ENCODE peak calls at places on chromosomes 6 and 20, in nine cellular contexts. M is fibroblast of gingiva, V is NCI-H2081, Y is K562, P is ovary, D is AG09309, I is OCI-LY7, E is tibial artery, O is IMR-90. X is an unnamed sample.
A peak's percentile ranks its signal among the peaks of the same experiment; 100 is the strongest.

GRCh38 chr6:37172991-37173572 is 3.1 kb downstream of the PIM1 start:
- DNase-seq in M (no peak), V (no peak), Y (peak; percentile 57), P (no peak), D (no peak), I (no peak), E (no peak), O (no peak), X (no peak)

GRCh38 chr20:10603971-10604864 is 69.6 kb downstream of the JAG1 start:
- DNase-seq in M (peak; percentile 92), V (no peak), Y (no peak), P (peak; percentile 22), D (peak; percentile 77), I (no peak), E (peak; percentile 87), O (peak; percentile 94), X (no peak)

GRCh38 chr20:610130-611046 is at the start of gene TCF15:
- DNase-seq in M (no peak), V (peak; percentile 75), Y (peak; percentile 83), P (no peak), D (no peak), I (no peak), E (no peak), O (no peak), X (no peak)

GRCh38 chr6:144341831-144342527 is 56.8 kb downstream of the UTRN start:
- DNase-seq in M (peak; percentile 24), V (no peak), Y (peak; percentile 31), P (no peak), D (no peak), I (no peak), E (no peak), O (no peak), X (no peak)

GRCh38 chr6:69917834-69918233 is 51.5 kb downstream of the COL19A1 start:
- DNase-seq in M (peak; percentile 71), V (no peak), Y (no peak), P (no peak), D (no peak), I (no peak), E (no peak), O (peak; percentile 77), X (no peak)

GRCh38 chr6:19210849-19211590 is 626.1 kb upstream of the ID4 start:
- DNase-seq in M (no peak), V (no peak), Y (peak; percentile 42), P (no peak), D (no peak), I (peak; percentile 47), E (no peak), O (no peak), X (no peak)

GRCh38 chr6:76861403-76861802 is 601.9 kb downstream of the HTR1B start:
- DNase-seq in M (no peak), V (no peak), Y (peak; percentile 4), P (no peak), D (no peak), I (peak; percentile 7), E (no peak), O (no peak), X (no peak)

GRCh38 chr6:16154904-16155303 is 26.0 kb downstream of the MYLIP start:
- DNase-seq in M (peak; percentile 93), V (no peak), Y (no peak), P (no peak), D (peak; percentile 61), I (no peak), E (peak; percentile 39), O (peak; percentile 73), X (no peak)

GRCh38 chr20:2873747-2874041 is 413 bp downstream of the PTPRA start:
- DNase-seq in M (peak; percentile 24), V (peak; percentile 51), Y (no peak), P (peak; percentile 26), D (no peak), I (peak; percentile 74), E (peak; percentile 36), O (peak; percentile 28), X (no peak)

GRCh38 chr6:99814230-99814928 is 179.6 kb downstream of the MCHR2 start:
- DNase-seq in M (no peak), V (no peak), Y (no peak), P (no peak), D (no peak), I (no peak), E (no peak), O (no peak), X (no peak)

GRCh38 chr6:106579281-106579680 is 50.0 kb downstream of the RTN4IP1 start:
- DNase-seq in M (no peak), V (no peak), Y (no peak), P (no peak), D (no peak), I (no peak), E (no peak), O (peak; percentile 39), X (no peak)

GRCh38 chr6:150186129-150186898 is 43.5 kb downstream of the PPP1R14C start:
- DNase-seq in M (no peak), V (no peak), Y (peak; percentile 68), P (no peak), D (no peak), I (no peak), E (no peak), O (no peak), X (no peak)

GRCh38 chr6:151690768-151691562 is 116.5 kb upstream of the ESR1 start:
- DNase-seq in M (peak; percentile 59), V (no peak), Y (no peak), P (no peak), D (no peak), I (peak; percentile 19), E (no peak), O (no peak), X (no peak)

X was measured in chondrocyte.